ENCODE peak calls at places on chromosomes 12 and 14, in five cellular contexts. X is NT2/D1, O is H1, D is GM12878, P is HepG2. Y is an unnamed sample.
A peak's percentile ranks its signal among the peaks of the same experiment; 100 is the strongest.

GRCh38 chr14:86115972-86116371 is 586.0 kb downstream of the FLRT2 start:
- DNase-seq in X (no peak), O (no peak), D (no peak), P (no peak), Y (no peak)

GRCh38 chr12:114430306-114430705 is 24.4 kb upstream of the TBX5 start:
- DNase-seq in X (no peak), O (no peak), D (no peak), P (no peak), Y (no peak)

GRCh38 chr12:67780580-67781084 is 132.1 kb downstream of the DYRK2 start:
- DNase-seq in X (no peak), O (no peak), D (no peak), P (no peak), Y (no peak)

GRCh38 chr12:45299132-45299692 is 83.3 kb downstream of the ANO6 start:
- DNase-seq in X (no peak), O (no peak), D (no peak), P (no peak), Y (no peak)

GRCh38 chr14:24639270-24639669 is 5.3 kb upstream of the GZMB start:
- DNase-seq in X (no peak), O (no peak), D (no peak), P (no peak), Y (no peak)

GRCh38 chr12:119334459-119335170 is at the start of gene CCDC60:
- DNase-seq in X (peak; percentile 69), O (peak; percentile 93), D (no peak), P (no peak), Y (peak; percentile 30)

GRCh38 chr12:110058875-110059615 is 10.7 kb upstream of the C12orf76 start:
- DNase-seq in X (no peak), O (no peak), D (no peak), P (no peak), Y (no peak)

GRCh38 chr14:89452281-89452680 is 35.2 kb upstream of the FOXN3 start:
- DNase-seq in X (no peak), O (no peak), D (no peak), P (no peak), Y (no peak)

GRCh38 chr12:7450667-7451066 is 6.7 kb upstream of the CD163L1 start:
- DNase-seq in X (no peak), O (no peak), D (no peak), P (peak; percentile 46), Y (no peak)

GRCh38 chr12:51496907-51497306 is 72.3 kb downstream of the SLC4A8 start:
- DNase-seq in X (no peak), O (no peak), D (no peak), P (no peak), Y (no peak)

GRCh38 chr12:48023386-48023785 is 19.1 kb upstream of the COL2A1 start:
- DNase-seq in X (no peak), O (no peak), D (no peak), P (no peak), Y (no peak)

GRCh38 chr12:109981311-109981710 is 14.9 kb downstream of the GIT2 start:
- DNase-seq in X (no peak), O (no peak), D (no peak), P (no peak), Y (no peak)

GRCh38 chr14:63867926-63868921 is 15.4 kb downstream of the SYNE2 start:
- DNase-seq in X (no peak), O (no peak), D (peak; percentile 56), P (no peak), Y (no peak)

GRCh38 chr14:64728856-64729255 is 24.6 kb downstream of the PLEKHG3 start:
- DNase-seq in X (no peak), O (no peak), D (no peak), P (no peak), Y (no peak)

GRCh38 chr12:56080556-56081138 is 682 bp downstream of the ERBB3 start:
- DNase-seq in X (no peak), O (peak; percentile 66), D (no peak), P (peak; percentile 96), Y (peak; percentile 6)

GRCh38 chr14:73740921-73741326 is 26.7 kb upstream of the PNMA1 start:
- DNase-seq in X (no peak), O (no peak), D (no peak), P (peak; percentile 49), Y (no peak)

GRCh38 chr14:101881426-101881825 is 82.9 kb upstream of the DYNC1H1 start:
- DNase-seq in X (no peak), O (no peak), D (no peak), P (no peak), Y (no peak)

GRCh38 chr12:124273630-124274029 is 21.3 kb upstream of the RFLNA start:
- DNase-seq in X (peak; percentile 56), O (peak; percentile 66), D (peak; percentile 37), P (peak; percentile 90), Y (peak; percentile 76)

GRCh38 chr12:31019561-31020308 is 53.9 kb upstream of the DDX11 start:
- DNase-seq in X (no peak), O (no peak), D (no peak), P (no peak), Y (no peak)

GRCh38 chr14:20998674-20999366 is at the start of gene SLC39A2:
- DNase-seq in X (peak; percentile 8), O (peak; percentile 60), D (no peak), P (no peak), Y (peak; percentile 22)

GRCh38 chr12:67958187-67958586 is 31.1 kb upstream of the IFNG-AS1 start:
- DNase-seq in X (no peak), O (no peak), D (no peak), P (no peak), Y (no peak)

GRCh38 chr14:75689012-75689411 is 28.0 kb downstream of the TTLL5 start:
- DNase-seq in X (no peak), O (no peak), D (no peak), P (no peak), Y (no peak)

GRCh38 chr12:123135688-123136087 is 15.2 kb downstream of the PITPNM2 start:
- DNase-seq in X (no peak), O (no peak), D (no peak), P (no peak), Y (no peak)

GRCh38 chr12:71780207-71780822 is 25.7 kb downstream of the RAB21 start:
- DNase-seq in X (no peak), O (no peak), D (no peak), P (peak; percentile 20), Y (peak; percentile 34)
- TF ChIP-seq SUZ12 in X (no peak), O (no peak), D (no peak), P (no peak), Y (no peak)

GRCh38 chr14:31154956-31155355 is 52.6 kb downstream of the HECTD1 start:
- DNase-seq in X (no peak), O (no peak), D (no peak), P (no peak), Y (no peak)
- TF ChIP-seq SUZ12 in X (no peak), O (no peak), D (no peak), P (no peak), Y (no peak)

DNA sequence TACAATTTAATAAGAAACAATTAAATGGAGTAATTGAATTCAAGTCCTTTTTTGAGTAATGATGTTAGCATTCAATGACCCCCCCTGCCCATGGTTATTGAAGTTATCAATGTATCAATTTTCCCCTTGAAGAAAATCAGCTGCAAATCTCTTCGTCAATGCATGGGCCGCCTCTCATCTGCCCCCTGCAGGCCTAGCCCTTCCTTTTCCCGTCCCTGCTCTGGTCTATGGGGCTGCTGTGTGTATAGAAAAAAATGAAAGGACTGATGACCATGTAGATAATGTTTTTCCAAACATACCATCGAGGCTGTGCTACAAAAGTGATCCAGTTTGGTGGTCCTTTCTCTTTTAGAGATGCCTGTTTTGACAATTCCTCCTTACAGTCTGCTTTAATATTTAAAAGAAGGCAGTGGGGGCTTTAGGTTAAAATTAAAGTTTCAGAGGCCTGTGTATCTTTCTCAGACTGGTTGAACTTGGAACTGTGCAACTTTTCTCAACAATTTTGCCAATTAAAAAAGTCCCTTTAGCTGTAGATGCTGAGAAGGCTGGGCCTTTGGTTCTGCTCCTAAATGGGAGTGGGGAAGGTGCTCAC is 98.4 kb downstream of the APAF1 start:
- DNase-seq in X (peak; percentile 43), O (peak; percentile 63), D (no peak), P (peak; percentile 30), Y (peak; percentile 60)
- TF ChIP-seq SUZ12 in X (no peak), O (no peak), D (no peak), P (no peak), Y (no peak)

DNA sequence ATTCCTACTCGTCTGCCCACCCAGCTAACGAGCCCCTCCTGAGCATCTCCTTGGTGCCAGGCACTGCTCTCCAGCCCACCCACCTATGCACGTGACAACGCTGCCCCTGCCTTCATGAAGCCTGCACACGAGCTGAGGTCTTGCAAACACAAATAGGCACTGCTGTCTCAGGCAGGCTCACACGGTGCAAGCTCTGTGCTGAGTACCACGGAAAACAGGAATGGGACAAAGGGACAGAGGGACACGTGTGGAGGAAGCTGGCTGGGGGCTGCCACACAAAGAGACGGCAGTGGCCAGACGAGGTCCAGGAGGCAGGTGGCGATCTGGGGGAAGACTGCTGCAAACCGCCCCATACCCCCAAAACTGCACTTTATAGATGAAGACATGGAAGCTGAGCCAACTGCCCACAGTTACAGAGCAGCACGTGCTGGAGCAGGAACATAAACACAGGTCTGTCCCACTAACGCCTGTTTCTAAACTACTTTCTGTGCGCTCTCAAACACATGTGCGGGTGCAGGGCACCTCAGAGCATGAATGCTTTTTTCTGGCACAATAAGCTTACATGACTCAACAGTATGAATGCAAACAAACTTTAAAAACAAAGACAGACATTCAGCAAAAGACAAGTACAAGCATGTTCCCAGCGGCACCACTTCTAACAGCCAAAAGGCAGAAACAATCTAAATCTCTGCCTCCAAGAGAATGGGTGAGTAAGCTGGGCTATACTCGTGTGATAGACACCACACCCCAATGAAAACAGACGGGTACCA is 64.5 kb downstream of the AMN start:
- DNase-seq in X (no peak), O (no peak), D (no peak), P (peak; percentile 6), Y (no peak)
- TF ChIP-seq SUZ12 in X (no peak), O (no peak), D (no peak), P (no peak), Y (no peak)

DNA sequence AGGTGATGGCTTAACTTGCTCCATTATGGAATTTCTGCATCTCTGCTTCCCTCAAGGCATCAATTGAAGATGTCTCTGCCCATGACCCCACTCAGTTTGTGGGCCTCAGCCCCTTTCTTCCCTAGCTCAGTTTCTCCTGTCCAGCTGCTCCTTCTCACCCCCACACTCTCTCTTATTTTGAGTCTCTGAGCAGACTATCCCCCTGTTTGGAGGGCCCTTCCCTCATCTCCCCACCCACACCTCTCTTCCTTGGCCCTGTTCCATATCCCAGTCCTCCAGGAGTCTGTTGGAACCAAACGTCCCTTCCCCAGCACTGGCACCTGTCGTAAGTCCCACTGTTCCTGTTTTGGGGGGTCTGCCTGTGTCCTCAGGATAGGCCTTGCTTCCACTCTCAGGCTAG is 8.3 kb upstream of the KRT1 start:
- DNase-seq in X (no peak), O (no peak), D (no peak), P (no peak), Y (no peak)
- TF ChIP-seq SUZ12 in X (no peak), O (no peak), D (no peak), P (no peak), Y (no peak)

Y was measured in HEK293T.